ENCODE peak calls at places on chromosomes 12 and 14, in five cellular contexts. One of them, this sample, is unnamed.

GRCh38 chr12:32039341-32039740 is 67.3 kb upstream of the BICD1 start:
- DNase-seq in glutamatergic neuron: no peak
- DNase-seq in HCT116: no peak
- DNase-seq in transverse colon: no peak
- DNase-seq in fibroblast of pulmonary artery: peak; percentile 65
- DNase-seq in this sample: peak; percentile 27

GRCh38 chr14:105064001-105064400 is 1.2 kb downstream of the GPR132 start:
- DNase-seq in glutamatergic neuron: no peak
- DNase-seq in HCT116: no peak
- DNase-seq in transverse colon: no peak
- DNase-seq in fibroblast of pulmonary artery: no peak
- DNase-seq in this sample: no peak

GRCh38 chr14:102088012-102088792 is 1.4 kb upstream of the HSP90AA1 start:
- DNase-seq in glutamatergic neuron: peak; percentile 34
- DNase-seq in HCT116: no peak
- DNase-seq in transverse colon: peak; percentile 56
- DNase-seq in fibroblast of pulmonary artery: peak; percentile 17
- DNase-seq in this sample: peak; percentile 36

GRCh38 chr12:76274699-76275098 is 73.5 kb downstream of the BBS10 start:
- DNase-seq in glutamatergic neuron: no peak
- DNase-seq in HCT116: no peak
- DNase-seq in transverse colon: no peak
- DNase-seq in fibroblast of pulmonary artery: no peak
- DNase-seq in this sample: no peak

GRCh38 chr12:56630180-56630632 is at the start of gene BAZ2A:
- DNase-seq in glutamatergic neuron: peak; percentile 93
- DNase-seq in HCT116: peak; percentile 45
- DNase-seq in transverse colon: peak; percentile 93
- DNase-seq in fibroblast of pulmonary artery: peak; percentile 79
- DNase-seq in this sample: peak; percentile 88

GRCh38 chr14:75434557-75435248 is 6.9 kb downstream of the JDP2 start:
- DNase-seq in glutamatergic neuron: no peak
- DNase-seq in HCT116: no peak
- DNase-seq in transverse colon: no peak
- DNase-seq in fibroblast of pulmonary artery: no peak
- DNase-seq in this sample: no peak

GRCh38 chr14:73591690-73592448 is at the start of gene ACOT4:
- DNase-seq in glutamatergic neuron: peak; percentile 38
- DNase-seq in HCT116: no peak
- DNase-seq in transverse colon: peak; percentile 56
- DNase-seq in fibroblast of pulmonary artery: peak; percentile 25
- DNase-seq in this sample: peak; percentile 55

GRCh38 chr12:84637926-84638325 is 274.7 kb downstream of the SLC6A15 start:
- DNase-seq in glutamatergic neuron: no peak
- DNase-seq in HCT116: no peak
- DNase-seq in transverse colon: no peak
- DNase-seq in fibroblast of pulmonary artery: peak; percentile 30
- DNase-seq in this sample: no peak

GRCh38 chr14:103243764-103244737 is 90.0 kb upstream of the EIF5 start:
- DNase-seq in glutamatergic neuron: no peak
- DNase-seq in HCT116: no peak
- DNase-seq in transverse colon: no peak
- DNase-seq in fibroblast of pulmonary artery: peak; percentile 16
- DNase-seq in this sample: no peak

GRCh38 chr12:103639983-103640382 is 52.9 kb downstream of the STAB2 start:
- DNase-seq in glutamatergic neuron: no peak
- DNase-seq in HCT116: no peak
- DNase-seq in transverse colon: no peak
- DNase-seq in fibroblast of pulmonary artery: no peak
- DNase-seq in this sample: no peak

GRCh38 chr12:120367252-120367923 is 1.6 kb downstream of the MSI1 start:
- DNase-seq in glutamatergic neuron: peak; percentile 70
- DNase-seq in HCT116: no peak
- DNase-seq in transverse colon: peak; percentile 24
- DNase-seq in fibroblast of pulmonary artery: no peak
- DNase-seq in this sample: peak; percentile 56
- TF ChIP-seq CTCF in glutamatergic neuron: peak; percentile 53
- TF ChIP-seq CTCF in HCT116: peak; percentile 63
- TF ChIP-seq CTCF in transverse colon: peak; percentile 39
- TF ChIP-seq CTCF in fibroblast of pulmonary artery: peak; percentile 35
- TF ChIP-seq CTCF in this sample: peak; percentile 49

GRCh38 chr12:2008677-2009076 is 4.4 kb upstream of the DCP1B start:
- DNase-seq in glutamatergic neuron: no peak
- DNase-seq in HCT116: no peak
- DNase-seq in transverse colon: no peak
- DNase-seq in fibroblast of pulmonary artery: no peak
- DNase-seq in this sample: no peak

GRCh38 chr12:2009623-2010022 is 5.4 kb upstream of the DCP1B start:
- DNase-seq in glutamatergic neuron: no peak
- DNase-seq in HCT116: no peak
- DNase-seq in transverse colon: no peak
- DNase-seq in fibroblast of pulmonary artery: no peak
- DNase-seq in this sample: no peak

GRCh38 chr12:2003676-2004112 is 563 bp downstream of the DCP1B start:
- DNase-seq in glutamatergic neuron: no peak
- DNase-seq in HCT116: no peak
- DNase-seq in transverse colon: no peak
- DNase-seq in fibroblast of pulmonary artery: no peak
- DNase-seq in this sample: no peak

DNA sequence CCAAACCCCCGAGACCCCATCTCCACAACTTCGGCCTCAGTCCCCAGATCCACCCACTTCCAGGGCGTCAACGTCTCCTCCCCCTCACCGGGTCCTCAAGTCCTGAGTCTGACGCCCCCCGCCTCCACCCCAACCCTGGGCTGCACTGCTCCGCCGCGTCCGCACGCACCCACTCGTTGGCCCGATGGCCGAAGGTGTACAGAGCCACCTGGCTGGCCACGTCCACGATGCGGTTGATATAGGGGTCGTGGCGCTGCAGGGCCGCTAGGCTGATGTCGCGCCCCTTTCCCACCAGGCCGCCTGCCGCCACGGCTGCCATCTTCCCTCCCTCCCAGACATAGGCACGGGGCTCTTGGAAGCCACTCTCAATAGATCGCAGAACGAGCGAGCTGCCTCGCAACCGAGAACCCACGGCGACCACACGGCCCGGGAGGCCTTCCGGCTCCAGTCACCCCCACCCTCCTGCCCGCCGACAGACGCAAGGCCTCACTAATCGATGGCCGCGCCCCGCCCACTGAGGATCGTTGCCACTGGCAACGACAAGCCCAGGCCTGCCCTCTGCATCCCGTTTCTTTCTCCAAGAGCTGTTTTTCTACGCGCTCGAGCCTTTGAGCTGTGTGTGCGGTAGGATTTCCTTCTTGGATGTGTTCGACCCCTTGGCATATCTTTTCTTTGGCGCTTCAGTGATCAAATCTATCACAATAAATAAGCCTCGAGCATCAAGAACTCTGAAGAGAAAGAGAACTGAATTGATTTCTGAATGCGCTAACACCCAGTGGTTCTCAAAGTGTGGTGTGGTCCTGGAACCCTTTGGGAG is at the start of gene DCP1B:
- DNase-seq in glutamatergic neuron: peak; percentile 99
- DNase-seq in HCT116: peak; percentile 90
- DNase-seq in transverse colon: peak; percentile 98
- DNase-seq in fibroblast of pulmonary artery: peak; percentile 98
- DNase-seq in this sample: peak; percentile 98
- TF ChIP-seq CTCF in glutamatergic neuron: no peak
- TF ChIP-seq CTCF in HCT116: no peak
- TF ChIP-seq CTCF in transverse colon: no peak
- TF ChIP-seq CTCF in fibroblast of pulmonary artery: no peak
- TF ChIP-seq CTCF in this sample: no peak

GRCh38 chr12:22231836-22232235 is 102.7 kb downstream of the ST8SIA1 start:
- DNase-seq in glutamatergic neuron: no peak
- DNase-seq in HCT116: no peak
- DNase-seq in transverse colon: no peak
- DNase-seq in fibroblast of pulmonary artery: peak; percentile 23
- DNase-seq in this sample: no peak
- TF ChIP-seq CTCF in glutamatergic neuron: no peak
- TF ChIP-seq CTCF in HCT116: peak; percentile 1
- TF ChIP-seq CTCF in transverse colon: no peak
- TF ChIP-seq CTCF in fibroblast of pulmonary artery: peak; percentile 36
- TF ChIP-seq CTCF in this sample: no peak

DNA sequence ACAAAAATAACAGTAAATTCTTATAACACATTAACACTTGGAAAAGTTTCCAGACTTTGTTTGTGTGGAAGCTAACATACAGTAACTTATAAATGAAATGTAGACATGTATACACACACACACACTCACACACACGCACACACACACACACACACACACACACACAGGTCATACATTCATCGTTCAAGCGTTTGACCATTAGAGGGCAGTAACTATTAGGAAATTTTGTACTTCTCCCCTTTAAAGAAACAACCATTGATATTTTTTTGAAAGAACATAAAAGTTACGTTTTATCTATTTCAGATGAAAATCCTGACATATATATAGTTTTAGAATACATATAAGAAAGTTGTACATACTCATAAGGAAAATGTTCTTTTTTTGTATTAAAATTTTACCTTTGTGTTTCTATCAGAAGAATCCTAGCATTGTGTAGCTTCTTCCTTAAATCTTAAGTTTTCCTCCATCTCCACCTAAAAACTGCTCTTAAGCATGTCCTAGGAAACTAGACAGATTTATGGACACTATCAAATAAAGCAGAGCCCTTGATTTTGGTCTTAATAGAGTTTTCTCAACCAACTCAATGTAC is 29.0 kb downstream of the PTPRQ start:
- DNase-seq in glutamatergic neuron: no peak
- DNase-seq in HCT116: peak; percentile 53
- DNase-seq in transverse colon: no peak
- DNase-seq in fibroblast of pulmonary artery: peak; percentile 83
- DNase-seq in this sample: peak; percentile 20
- TF ChIP-seq CTCF in glutamatergic neuron: peak; percentile 9
- TF ChIP-seq CTCF in HCT116: peak; percentile 56
- TF ChIP-seq CTCF in transverse colon: no peak
- TF ChIP-seq CTCF in fibroblast of pulmonary artery: peak; percentile 61
- TF ChIP-seq CTCF in this sample: peak; percentile 24

GRCh38 chr12:115020091-115020490 is 336.1 kb upstream of the TBX3 start:
- DNase-seq in glutamatergic neuron: no peak
- DNase-seq in HCT116: no peak
- DNase-seq in transverse colon: no peak
- DNase-seq in fibroblast of pulmonary artery: no peak
- DNase-seq in this sample: no peak

GRCh38 chr12:115017346-115017745 is 333.4 kb upstream of the TBX3 start:
- DNase-seq in glutamatergic neuron: no peak
- DNase-seq in HCT116: no peak
- DNase-seq in transverse colon: no peak
- DNase-seq in fibroblast of pulmonary artery: no peak
- DNase-seq in this sample: no peak

GRCh38 chr12:115023898-115024297 is 339.9 kb upstream of the TBX3 start:
- DNase-seq in glutamatergic neuron: no peak
- DNase-seq in HCT116: no peak
- DNase-seq in transverse colon: no peak
- DNase-seq in fibroblast of pulmonary artery: no peak
- DNase-seq in this sample: no peak

GRCh38 chr12:115024531-115024930 is 340.6 kb upstream of the TBX3 start:
- DNase-seq in glutamatergic neuron: no peak
- DNase-seq in HCT116: no peak
- DNase-seq in transverse colon: no peak
- DNase-seq in fibroblast of pulmonary artery: no peak
- DNase-seq in this sample: no peak

GRCh38 chr12:115023279-115023678 is 339.3 kb upstream of the TBX3 start:
- DNase-seq in glutamatergic neuron: no peak
- DNase-seq in HCT116: no peak
- DNase-seq in transverse colon: no peak
- DNase-seq in fibroblast of pulmonary artery: peak; percentile 53
- DNase-seq in this sample: no peak
- TF ChIP-seq CTCF in glutamatergic neuron: no peak
- TF ChIP-seq CTCF in HCT116: no peak
- TF ChIP-seq CTCF in transverse colon: no peak
- TF ChIP-seq CTCF in fibroblast of pulmonary artery: no peak
- TF ChIP-seq CTCF in this sample: no peak